ENCODE peak calls at places on chromosomes 7 and 10, in eight cellular contexts. Q, L, O, F, M, T, D and H are unnamed samples.

GRCh38 chr10:27792191-27792590 is 46.6 kb upstream of the MKX start:
- DNase-seq in L (no peak), Q (no peak), M (no peak), O (peak; percentile 36), F (no peak), T (no peak), D (no peak), H (no peak)

GRCh38 chr7:44965937-44966730 is 12.7 kb downstream of the MYO1G start:
- DNase-seq in T (no peak), M (no peak), L (no peak), F (no peak), D (no peak), O (no peak), Q (no peak), H (no peak)

GRCh38 chr10:10591682-10592412 is 425.8 kb upstream of the CELF2 start:
- DNase-seq in O (no peak), M (no peak), D (peak; percentile 16), T (no peak), F (no peak), Q (no peak), L (no peak), H (no peak)

GRCh38 chr7:99170730-99171074 is 26.8 kb upstream of the SMURF1 start:
- DNase-seq in F (peak; percentile 27), M (no peak), T (no peak), D (no peak), Q (peak; percentile 90), O (no peak), L (no peak), H (no peak)

GRCh38 chr7:79290841-79291497 is 162.5 kb downstream of the MAGI2 start:
- DNase-seq in M (peak; percentile 32), O (peak; percentile 66), F (no peak), L (no peak), T (no peak), Q (no peak), D (no peak), H (no peak)

GRCh38 chr7:69651101-69651590 is 52.9 kb downstream of the AUTS2 start:
- DNase-seq in T (no peak), M (no peak), D (no peak), F (no peak), Q (no peak), O (no peak), L (no peak), H (no peak)

GRCh38 chr10:126387041-126387908 is 1.0 kb downstream of the ADAM12 start:
- DNase-seq in T (no peak), Q (no peak), M (peak; percentile 48), D (peak; percentile 80), O (peak; percentile 81), F (peak; percentile 79), L (peak; percentile 80), H (no peak)

GRCh38 chr10:74079028-74079913 is 71.4 kb downstream of the AP3M1 start:
- DNase-seq in L (no peak), F (no peak), D (no peak), O (peak; percentile 40), Q (no peak), M (peak; percentile 83), T (no peak), H (no peak)

GRCh38 chr10:114172241-114172640 is 1.8 kb downstream of the CCDC186 start:
- DNase-seq in F (peak; percentile 35), M (peak; percentile 12), L (no peak), T (no peak), O (peak; percentile 43), D (no peak), Q (peak; percentile 14), H (no peak)

GRCh38 chr7:19107392-19108147 is 9.9 kb downstream of the TWIST1 start:
- DNase-seq in T (peak; percentile 14), M (peak; percentile 25), F (peak; percentile 51), Q (no peak), O (peak; percentile 70), D (peak; percentile 66), L (peak; percentile 73), H (no peak)

GRCh38 chr7:18276380-18276779 is 219.2 kb upstream of the HDAC9 start:
- DNase-seq in F (no peak), T (no peak), O (no peak), M (no peak), Q (no peak), D (no peak), L (no peak), H (no peak)

GRCh38 chr7:20299647-20300312 is 30.9 kb upstream of the ITGB8 start:
- DNase-seq in D (no peak), T (peak; percentile 80), O (peak; percentile 51), Q (no peak), L (no peak), F (no peak), M (no peak), H (no peak)

GRCh38 chr10:102065561-102066420 is 642 bp downstream of the HPS6 start:
- DNase-seq in M (no peak), O (no peak), F (peak; percentile 64), Q (no peak), T (peak; percentile 18), L (peak; percentile 76), D (peak; percentile 72), H (no peak)

GRCh38 chr10:17235136-17235535 is 7.1 kb downstream of the VIM start:
- DNase-seq in O (no peak), F (no peak), M (peak; percentile 32), Q (no peak), D (peak; percentile 33), L (peak; percentile 53), T (no peak), H (peak; percentile 11)

GRCh38 chr10:16545126-16545736 is 23.6 kb upstream of the C1QL3 start:
- DNase-seq in Q (peak; percentile 13), D (peak; percentile 61), F (peak; percentile 43), T (peak; percentile 37), L (peak; percentile 73), M (peak; percentile 43), O (peak; percentile 3), H (no peak)

GRCh38 chr7:118372530-118372929 is 148.0 kb downstream of the ANKRD7 start:
- DNase-seq in F (no peak), Q (no peak), D (no peak), M (peak; percentile 5), T (peak; percentile 79), L (no peak), O (peak; percentile 68), H (peak; percentile 48)

GRCh38 chr7:139811106-139811505 is 18.0 kb upstream of the TBXAS1 start:
- DNase-seq in L (no peak), Q (no peak), M (no peak), D (no peak), O (no peak), F (no peak), T (peak; percentile 83), H (no peak)

DNA sequence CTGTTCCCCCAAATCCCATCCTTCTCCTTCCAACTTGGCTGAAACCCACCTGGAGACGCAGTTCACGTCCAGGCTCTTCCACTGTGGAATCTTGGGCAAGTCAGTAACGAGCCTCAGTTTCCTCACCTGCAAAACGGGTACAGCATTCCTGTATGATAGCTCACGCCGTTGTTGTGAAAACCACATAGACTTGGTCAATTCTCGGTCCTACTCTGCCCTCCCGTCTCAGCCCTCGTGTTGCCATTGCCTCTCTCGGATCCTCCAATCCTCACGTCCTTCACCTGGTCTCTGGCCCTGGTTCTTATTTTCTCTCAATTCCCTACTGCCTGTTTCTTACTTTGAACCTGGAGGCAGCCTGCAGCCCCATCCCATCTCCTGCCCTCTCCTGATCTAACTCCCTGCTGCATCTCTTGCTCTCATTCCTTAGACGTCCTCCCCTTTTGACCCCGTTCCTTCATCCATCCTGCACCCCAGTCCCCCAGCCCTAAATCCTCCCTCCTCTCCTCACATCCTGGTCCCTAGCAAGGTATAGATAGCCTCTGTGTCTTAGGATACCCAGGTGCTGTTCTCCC is 2.0 kb upstream of the MUC12 start:
- DNase-seq in F (no peak), L (peak; percentile 43), O (no peak), T (no peak), Q (no peak), D (no peak), M (no peak), H (no peak)
- TF ChIP-seq EZH2 in F (no peak), L (no peak), O (peak; percentile 52), T (no peak), Q (no peak), D (no peak), M (no peak), H (no peak)

DNA sequence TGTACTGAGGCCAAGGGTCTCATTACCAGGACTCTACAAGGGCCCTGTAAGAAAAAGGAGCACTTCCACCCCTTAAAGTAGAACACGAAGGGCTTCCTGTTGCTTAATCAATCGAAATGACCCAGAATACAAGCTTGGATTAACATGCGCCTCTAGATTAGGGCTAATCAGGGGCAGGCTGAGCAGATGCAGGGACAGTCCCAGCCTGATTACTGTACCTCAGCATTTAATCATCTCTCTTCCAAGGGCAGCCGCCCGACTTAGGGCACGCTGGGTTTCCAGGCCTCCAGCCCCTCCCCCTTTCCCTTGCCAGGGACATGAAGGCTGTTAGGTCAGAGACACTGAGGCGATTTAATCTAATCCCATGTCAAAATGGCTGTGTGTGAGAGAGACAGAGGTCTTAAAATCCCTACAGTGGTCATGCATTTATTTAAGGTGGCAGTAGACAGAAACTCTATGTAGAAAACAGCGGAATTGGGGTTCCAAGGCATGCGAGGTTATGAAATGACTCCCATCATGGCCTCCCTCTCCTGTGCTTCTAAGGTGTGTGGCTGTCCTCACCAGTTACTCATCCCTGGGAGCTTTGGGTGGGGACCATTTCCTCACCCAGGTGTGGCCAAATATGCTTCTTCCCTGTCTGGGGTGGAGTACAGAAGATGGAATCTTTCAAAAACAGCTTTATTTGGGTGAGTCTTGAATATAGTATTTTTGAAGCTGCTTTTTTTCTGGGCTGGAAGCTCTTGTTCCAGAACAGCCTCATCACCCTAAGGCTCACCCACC is 138.8 kb downstream of the NRF1 start:
- DNase-seq in M (no peak), Q (no peak), T (no peak), F (no peak), O (no peak), L (no peak), D (no peak), H (no peak)
- TF ChIP-seq EZH2 in M (no peak), Q (no peak), T (no peak), F (no peak), O (no peak), L (no peak), D (no peak), H (no peak)

GRCh38 chr10:122688293-122688989 is 11.2 kb downstream of the C10orf120 start:
- DNase-seq in M (peak; percentile 32), Q (no peak), T (no peak), O (no peak), L (peak; percentile 9), F (peak; percentile 22), D (no peak), H (no peak)
- TF ChIP-seq EZH2 in M (no peak), Q (no peak), T (no peak), O (no peak), L (no peak), F (no peak), D (no peak), H (no peak)

GRCh38 chr10:86387221-86387794 is 20.7 kb upstream of the GRID1 start:
- DNase-seq in M (no peak), L (no peak), O (no peak), D (peak; percentile 39), Q (no peak), F (no peak), T (no peak), H (no peak)

GRCh38 chr10:86391236-86391840 is 24.7 kb upstream of the GRID1 start:
- DNase-seq in Q (no peak), D (no peak), O (no peak), L (no peak), F (no peak), M (no peak), T (no peak), H (no peak)

GRCh38 chr10:86390337-86391120 is 23.9 kb upstream of the GRID1 start:
- DNase-seq in D (no peak), Q (no peak), F (no peak), T (no peak), O (no peak), L (no peak), M (no peak), H (no peak)

GRCh38 chr10:86388119-86388704 is 21.6 kb upstream of the GRID1 start:
- DNase-seq in Q (no peak), L (peak; percentile 57), M (no peak), T (no peak), D (no peak), F (no peak), O (no peak), H (no peak)

GRCh38 chr10:86389441-86390193 is 23.0 kb upstream of the GRID1 start:
- DNase-seq in Q (no peak), T (peak; percentile 13), D (peak; percentile 90), M (peak; percentile 29), L (peak; percentile 93), F (peak; percentile 81), O (no peak), H (no peak)
- TF ChIP-seq EZH2 in Q (no peak), T (no peak), D (no peak), M (peak; percentile 46), L (no peak), F (no peak), O (no peak), H (no peak)